ENCODE peak calls at places on chromosomes 6 and 20, in five cellular contexts. J is mesendoderm, A is neuronal stem cell, O is IMR-90, K is mesenchymal stem cell. H is an unnamed sample.

GRCh38 chr6:30888472-30889137 is 4.3 kb downstream of the DDR1 start:
- DNase-seq in J (peak; percentile 15), A (no peak), O (peak; percentile 58), K (peak; percentile 61), H (peak; percentile 16)

GRCh38 chr20:23436681-23437080 is 2.8 kb upstream of the CSTL1 start:
- DNase-seq in J (no peak), A (no peak), O (no peak), K (no peak), H (no peak)

GRCh38 chr20:45361794-45362193 is 1.2 kb upstream of the SYS1 start:
- DNase-seq in J (no peak), A (no peak), O (no peak), K (no peak), H (no peak)

GRCh38 chr6:145815875-145816274 is 1.3 kb upstream of the FBXO30 start:
- DNase-seq in J (no peak), A (no peak), O (peak; percentile 40), K (peak; percentile 34), H (no peak)

GRCh38 chr20:8646716-8647115 is 422.2 kb upstream of the PLCB4 start:
- DNase-seq in J (peak; percentile 56), A (no peak), O (peak; percentile 83), K (peak; percentile 37), H (no peak)

GRCh38 chr6:131216277-131216676 is 81.0 kb downstream of the AKAP7 start:
- DNase-seq in J (no peak), A (no peak), O (no peak), K (peak; percentile 3), H (no peak)

GRCh38 chr20:56352656-56353055 is 6.1 kb upstream of the FAM210B start:
- DNase-seq in J (no peak), A (no peak), O (peak; percentile 27), K (no peak), H (no peak)

GRCh38 chr20:1033751-1034419 is 31.8 kb upstream of the RSPO4 start:
- DNase-seq in J (no peak), A (no peak), O (no peak), K (no peak), H (no peak)

GRCh38 chr6:167208819-167209576 is 51.2 kb upstream of the GPR31 start:
- DNase-seq in J (no peak), A (no peak), O (no peak), K (no peak), H (no peak)

GRCh38 chr6:24441599-24441904 is 38.8 kb downstream of the MRS2 start:
- DNase-seq in J (no peak), A (no peak), O (no peak), K (no peak), H (no peak)

GRCh38 chr6:142943746-142944125 is 1.2 kb downstream of the HIVEP2 start:
- DNase-seq in J (peak; percentile 41), A (peak; percentile 2), O (peak; percentile 48), K (peak; percentile 62), H (no peak)

DNA sequence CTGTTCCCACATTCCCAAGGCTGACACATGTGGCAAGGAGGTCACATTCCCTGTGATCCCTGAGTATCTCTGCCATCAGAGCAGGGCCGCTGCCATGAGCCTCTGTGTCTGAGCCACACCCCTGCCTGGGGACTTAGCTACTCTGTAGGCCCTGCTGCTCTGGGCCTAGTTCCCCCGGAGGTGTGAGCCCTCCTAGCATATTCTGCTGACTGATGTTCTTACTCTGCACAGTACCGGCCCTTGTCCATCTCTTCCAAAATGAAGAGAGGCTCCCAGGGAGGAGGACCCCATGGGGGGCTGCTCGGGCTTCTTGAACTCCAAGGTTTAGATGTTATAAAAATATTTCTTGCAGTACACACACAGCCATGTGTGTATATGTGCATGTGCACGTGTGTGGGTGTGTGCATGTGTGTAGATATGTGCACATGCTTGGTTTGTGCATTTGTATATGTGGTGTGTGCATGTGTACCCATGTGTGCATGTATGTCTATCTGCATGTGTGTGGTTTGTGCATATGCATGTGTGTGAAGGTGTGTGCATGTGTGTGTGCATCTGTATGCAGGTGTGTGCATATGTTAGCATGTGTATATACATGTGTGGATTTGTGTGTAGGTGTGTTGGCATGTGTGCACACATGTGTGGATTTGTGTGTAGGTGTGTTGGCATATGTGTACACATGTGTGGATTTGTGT is 101.2 kb downstream of the ERMARD start:
- DNase-seq in J (peak; percentile 41), A (no peak), O (no peak), K (no peak), H (no peak)
- H3K18ac ChIP-seq in J (no peak overlapping the region), A (no peak overlapping the region), O (no peak overlapping the region), K (no peak overlapping the region), H (no peak overlapping the region)

GRCh38 chr6:108560463-108561308 is at the start of gene FOXO3:
- DNase-seq in J (peak; percentile 94), A (peak; percentile 89), O (peak; percentile 80), K (peak; percentile 91), H (peak; percentile 94)

GRCh38 chr6:108563292-108563691 is 2.6 kb downstream of the FOXO3 start:
- DNase-seq in J (no peak), A (no peak), O (no peak), K (no peak), H (no peak)

GRCh38 chr6:108564178-108564577 is 3.5 kb downstream of the FOXO3 start:
- DNase-seq in J (no peak), A (no peak), O (peak; percentile 98), K (peak; percentile 80), H (no peak)

GRCh38 chr6:108561742-108562502 is 1.2 kb downstream of the FOXO3 start:
- DNase-seq in J (peak; percentile 71), A (peak; percentile 26), O (peak; percentile 31), K (peak; percentile 66), H (peak; percentile 43)

DNA sequence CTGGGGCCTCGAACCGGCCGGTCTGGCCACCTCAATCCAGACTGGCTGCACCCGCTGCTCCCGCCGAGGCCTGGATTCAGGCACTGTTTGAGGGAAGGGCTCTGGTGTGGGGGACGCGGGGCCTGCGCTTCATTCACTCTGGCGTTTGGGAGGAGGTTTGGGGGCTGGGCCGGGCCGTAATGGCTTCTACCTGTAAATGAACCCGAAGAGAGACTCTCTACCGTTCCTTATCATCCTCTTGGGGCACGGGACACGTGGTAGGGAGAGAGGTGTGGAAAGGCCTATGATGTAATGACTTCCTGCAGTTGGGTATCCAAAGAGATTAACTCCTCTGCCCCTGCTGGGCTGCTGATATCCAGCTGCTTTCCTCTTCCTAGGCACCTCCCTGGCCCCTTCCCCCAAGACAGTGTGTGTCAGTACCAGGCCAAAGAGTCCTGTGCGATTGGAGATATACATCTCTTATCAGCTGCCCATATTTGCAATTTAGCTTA is 1.8 kb downstream of the FOXO3 start:
- DNase-seq in J (peak; percentile 99), A (peak; percentile 47), O (peak; percentile 81), K (peak; percentile 79), H (peak; percentile 92)
- H3K18ac ChIP-seq in J (peak overlapping the region; percentile 86), A (peak overlapping the region; percentile 90), O (peak overlapping the region; percentile 75), K (peak overlapping the region; percentile 80), H (no peak overlapping the region)

GRCh38 chr6:147075326-147075840 is 128.8 kb upstream of the STXBP5 start:
- DNase-seq in J (no peak), A (no peak), O (no peak), K (no peak), H (no peak)

GRCh38 chr6:147078106-147078505 is 126.1 kb upstream of the STXBP5 start:
- DNase-seq in J (no peak), A (no peak), O (no peak), K (no peak), H (no peak)

GRCh38 chr6:147078602-147079001 is 125.6 kb upstream of the STXBP5 start:
- DNase-seq in J (no peak), A (no peak), O (peak; percentile 63), K (no peak), H (no peak)

GRCh38 chr6:147080215-147080614 is 124.0 kb upstream of the STXBP5 start:
- DNase-seq in J (no peak), A (no peak), O (no peak), K (no peak), H (no peak)

GRCh38 chr6:147077251-147077650 is 127.0 kb upstream of the STXBP5 start:
- DNase-seq in J (no peak), A (no peak), O (no peak), K (no peak), H (no peak)
- H3K18ac ChIP-seq in J (no peak overlapping the region), A (no peak overlapping the region), O (no peak overlapping the region), K (no peak overlapping the region), H (no peak overlapping the region)

GRCh38 chr20:17636523-17637412 is 45.3 kb downstream of the RRBP1 start:
- DNase-seq in J (peak; percentile 75), A (peak; percentile 62), O (no peak), K (no peak), H (peak; percentile 80)
- H3K18ac ChIP-seq in J (no peak overlapping the region), A (peak overlapping the region; percentile 91), O (no peak overlapping the region), K (peak overlapping the region; percentile 5), H (no peak overlapping the region)

DNA sequence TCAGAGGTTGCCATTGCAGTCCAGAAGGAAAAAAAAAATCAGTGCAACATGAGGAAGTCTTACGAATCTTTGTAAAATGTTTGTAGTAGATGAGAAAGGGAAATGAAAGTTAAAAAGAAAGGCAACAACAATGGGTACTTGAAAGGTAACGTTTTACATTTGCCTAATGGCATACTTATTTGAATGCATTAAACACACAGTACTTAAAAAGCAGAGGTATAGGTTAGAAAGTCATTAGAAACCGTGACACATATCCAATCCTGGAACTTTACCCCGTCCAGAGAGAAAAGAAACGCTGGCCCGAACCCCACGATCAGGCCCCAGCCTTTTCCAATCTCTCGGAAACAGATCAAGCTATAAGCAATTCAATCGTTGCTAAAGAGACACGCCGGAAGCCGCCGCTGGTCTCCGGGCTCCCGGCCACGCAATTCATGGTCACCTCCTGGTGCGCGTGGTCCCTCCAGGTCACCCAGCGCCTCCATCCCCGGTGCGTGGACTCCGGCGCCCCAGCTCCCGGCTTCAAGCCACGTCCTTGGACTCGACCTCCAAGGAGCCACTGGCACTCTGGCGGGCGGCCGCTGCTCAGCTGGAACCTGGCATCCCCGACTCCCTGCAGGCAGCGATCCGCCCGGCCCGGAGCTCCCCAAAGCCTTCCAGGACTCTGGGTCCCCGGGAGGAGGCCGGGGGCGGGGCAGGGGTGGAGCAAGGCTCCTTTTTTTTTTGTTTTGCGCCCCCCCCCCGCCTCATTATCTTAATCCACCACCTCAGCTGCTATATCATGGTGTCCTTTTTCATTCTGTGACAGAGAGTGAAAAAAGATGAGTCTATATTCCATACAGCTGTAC is at the start of gene SLC18B1:
- DNase-seq in J (peak; percentile 65), A (peak; percentile 51), O (peak; percentile 26), K (peak; percentile 61), H (peak; percentile 67)
- H3K18ac ChIP-seq in J (peak within 1 kb of the TSS; percentile 6), A (peak within 1 kb of the TSS; percentile 95), O (no peak within 1 kb of the TSS), K (peak within 1 kb of the TSS; percentile 75), H (no peak within 1 kb of the TSS)

GRCh38 chr20:64179805-64180204 is 15.6 kb downstream of the MYT1 start:
- DNase-seq in J (no peak), A (no peak), O (no peak), K (no peak), H (no peak)
- H3K18ac ChIP-seq in J (no peak overlapping the region), A (no peak overlapping the region), O (no peak overlapping the region), K (no peak overlapping the region), H (no peak overlapping the region)

GRCh38 chr20:35134900-35135299 is 12.2 kb downstream of the EDEM2 start:
- DNase-seq in J (no peak), A (no peak), O (no peak), K (no peak), H (no peak)
- H3K18ac ChIP-seq in J (no peak overlapping the region), A (no peak overlapping the region), O (no peak overlapping the region), K (no peak overlapping the region), H (no peak overlapping the region)

GRCh38 chr6:138971601-138972000 is 16.5 kb downstream of the REPS1 start:
- DNase-seq in J (peak; percentile 67), A (peak; percentile 31), O (peak; percentile 12), K (peak; percentile 44), H (no peak)
- H3K18ac ChIP-seq in J (peak overlapping the region; percentile 22), A (no peak overlapping the region), O (peak overlapping the region; percentile 72), K (peak overlapping the region; percentile 88), H (no peak overlapping the region)

GRCh38 chr6:34051339-34051919 is 94.5 kb downstream of the GRM4 start:
- DNase-seq in J (no peak), A (no peak), O (no peak), K (no peak), H (no peak)
- H3K18ac ChIP-seq in J (no peak overlapping the region), A (peak overlapping the region; percentile 48), O (no peak overlapping the region), K (no peak overlapping the region), H (no peak overlapping the region)